ENCODE peak calls at places on chromosomes 1 and 21, in six cellular contexts. One of them, this sample, is unnamed.

GRCh38 chr1:156510709-156511108 is 10.1 kb upstream of the MEF2D start:
- DNase-seq in T-cell: no peak
- DNase-seq in fibroblast of the aortic adventitia: peak; percentile 78
- DNase-seq in epithelial cell of esophagus: peak; percentile 19
- DNase-seq in AG08396: peak; percentile 80
- DNase-seq in kidney glomerular epithelial cell: no peak
- DNase-seq in this sample: peak; percentile 90

GRCh38 chr21:44437696-44438431 is 17.4 kb upstream of the LRRC3 start:
- DNase-seq in AG08396: no peak
- DNase-seq in T-cell: no peak
- DNase-seq in fibroblast of the aortic adventitia: no peak
- DNase-seq in kidney glomerular epithelial cell: no peak
- DNase-seq in epithelial cell of esophagus: no peak
- DNase-seq in this sample: peak; percentile 30

GRCh38 chr1:167599839-167600581 is 30.0 kb upstream of the RCSD1 start:
- DNase-seq in kidney glomerular epithelial cell: peak; percentile 44
- DNase-seq in fibroblast of the aortic adventitia: peak; percentile 60
- DNase-seq in T-cell: peak; percentile 29
- DNase-seq in epithelial cell of esophagus: peak; percentile 45
- DNase-seq in AG08396: peak; percentile 28
- DNase-seq in this sample: peak; percentile 56

GRCh38 chr1:96049759-96050409 is 671.7 kb upstream of the PTBP2 start:
- DNase-seq in epithelial cell of esophagus: peak; percentile 47
- DNase-seq in T-cell: no peak
- DNase-seq in kidney glomerular epithelial cell: no peak
- DNase-seq in AG08396: no peak
- DNase-seq in fibroblast of the aortic adventitia: no peak
- DNase-seq in this sample: no peak

GRCh38 chr1:237228421-237228820 is 186.4 kb downstream of the RYR2 start:
- DNase-seq in fibroblast of the aortic adventitia: no peak
- DNase-seq in epithelial cell of esophagus: no peak
- DNase-seq in AG08396: no peak
- DNase-seq in T-cell: no peak
- DNase-seq in kidney glomerular epithelial cell: no peak
- DNase-seq in this sample: no peak

GRCh38 chr1:247110627-247111258 is 6.6 kb upstream of the ZNF669 start:
- DNase-seq in epithelial cell of esophagus: peak; percentile 43
- DNase-seq in AG08396: no peak
- DNase-seq in T-cell: no peak
- DNase-seq in fibroblast of the aortic adventitia: no peak
- DNase-seq in kidney glomerular epithelial cell: peak; percentile 28
- DNase-seq in this sample: no peak

GRCh38 chr1:244461254-244462071 is at the start of gene CATSPERE:
- DNase-seq in fibroblast of the aortic adventitia: peak; percentile 79
- DNase-seq in kidney glomerular epithelial cell: peak; percentile 68
- DNase-seq in epithelial cell of esophagus: peak; percentile 88
- DNase-seq in T-cell: peak; percentile 65
- DNase-seq in AG08396: peak; percentile 90
- DNase-seq in this sample: peak; percentile 94

GRCh38 chr1:161799792-161800191 is 33.7 kb downstream of the ATF6 start:
- DNase-seq in epithelial cell of esophagus: no peak
- DNase-seq in fibroblast of the aortic adventitia: no peak
- DNase-seq in kidney glomerular epithelial cell: no peak
- DNase-seq in T-cell: no peak
- DNase-seq in AG08396: no peak
- DNase-seq in this sample: no peak

GRCh38 chr1:221241592-221241991 is 362.3 kb downstream of the HLX start:
- DNase-seq in AG08396: no peak
- DNase-seq in fibroblast of the aortic adventitia: no peak
- DNase-seq in kidney glomerular epithelial cell: no peak
- DNase-seq in epithelial cell of esophagus: no peak
- DNase-seq in T-cell: no peak
- DNase-seq in this sample: no peak

GRCh38 chr1:236795757-236796719 is 946 bp downstream of the MTR start:
- DNase-seq in AG08396: peak; percentile 21
- DNase-seq in fibroblast of the aortic adventitia: peak; percentile 60
- DNase-seq in T-cell: peak; percentile 71
- DNase-seq in kidney glomerular epithelial cell: peak; percentile 39
- DNase-seq in epithelial cell of esophagus: peak; percentile 63
- DNase-seq in this sample: no peak

GRCh38 chr1:24289937-24290595 is 29.1 kb upstream of the GRHL3 start:
- DNase-seq in fibroblast of the aortic adventitia: peak; percentile 90
- DNase-seq in AG08396: peak; percentile 45
- DNase-seq in kidney glomerular epithelial cell: peak; percentile 47
- DNase-seq in T-cell: no peak
- DNase-seq in epithelial cell of esophagus: peak; percentile 93
- DNase-seq in this sample: peak; percentile 87

GRCh38 chr1:109256971-109257681 is 7.8 kb downstream of the CELSR2 start:
- DNase-seq in epithelial cell of esophagus: peak; percentile 99
- DNase-seq in fibroblast of the aortic adventitia: no peak
- DNase-seq in AG08396: no peak
- DNase-seq in kidney glomerular epithelial cell: peak; percentile 61
- DNase-seq in T-cell: no peak
- DNase-seq in this sample: no peak

GRCh38 chr1:63621698-63622097 is 28.5 kb downstream of the PGM1 start:
- DNase-seq in kidney glomerular epithelial cell: no peak
- DNase-seq in epithelial cell of esophagus: peak; percentile 42
- DNase-seq in fibroblast of the aortic adventitia: peak; percentile 83
- DNase-seq in AG08396: peak; percentile 23
- DNase-seq in T-cell: no peak
- DNase-seq in this sample: no peak

GRCh38 chr1:30518696-30519095 is 204.7 kb downstream of the MATN1 start:
- DNase-seq in T-cell: no peak
- DNase-seq in fibroblast of the aortic adventitia: no peak
- DNase-seq in AG08396: no peak
- DNase-seq in epithelial cell of esophagus: no peak
- DNase-seq in kidney glomerular epithelial cell: no peak
- DNase-seq in this sample: no peak

GRCh38 chr1:53725238-53725689 is 13.7 kb downstream of the GLIS1 start:
- DNase-seq in fibroblast of the aortic adventitia: peak; percentile 61
- DNase-seq in kidney glomerular epithelial cell: no peak
- DNase-seq in epithelial cell of esophagus: no peak
- DNase-seq in AG08396: peak; percentile 38
- DNase-seq in T-cell: no peak
- DNase-seq in this sample: no peak

GRCh38 chr1:168081373-168082007 is 55.2 kb downstream of the GPR161 start:
- DNase-seq in kidney glomerular epithelial cell: no peak
- DNase-seq in T-cell: no peak
- DNase-seq in epithelial cell of esophagus: peak; percentile 97
- DNase-seq in AG08396: peak; percentile 73
- DNase-seq in fibroblast of the aortic adventitia: peak; percentile 93
- DNase-seq in this sample: no peak

GRCh38 chr1:171858701-171859100 is 17.4 kb downstream of the DNM3 start:
- DNase-seq in kidney glomerular epithelial cell: no peak
- DNase-seq in fibroblast of the aortic adventitia: no peak
- DNase-seq in T-cell: no peak
- DNase-seq in AG08396: no peak
- DNase-seq in epithelial cell of esophagus: no peak
- DNase-seq in this sample: no peak

This sample was measured in lower lobe of right lung.